ENCODE peak calls at places on chromosomes 4 and X, in seven cellular contexts. G, X, C, R, H, Q and I are unnamed samples. For H3K4me1, the result is how much of the 10 kb centered on the place peaks cover.

GRCh38 chr4:107857741-107858140 is 33.0 kb downstream of the SGMS2 start:
- DNase-seq in Q (no peak), R (no peak), X (peak), H (no peak), C (peak), G (no peak), I (peak)

GRCh38 chr4:128812360-128812958 is 3.0 kb downstream of the JADE1 start:
- DNase-seq in C (peak), H (peak), X (peak), G (peak), R (peak), Q (peak), I (peak)

GRCh38 chr4:156889616-156890594 is 81.7 kb downstream of the PDGFC start:
- DNase-seq in Q (no peak), R (no peak), C (no peak), H (peak), G (peak), X (peak), I (no peak)

GRCh38 chr4:36285784-36286480 is 4.5 kb downstream of the DTHD1 start:
- DNase-seq in H (no peak), R (no peak), C (no peak), G (no peak), X (no peak), Q (no peak), I (no peak)

GRCh38 chr4:155667538-155668511 is 1.2 kb downstream of the GUCY1A1 start:
- DNase-seq in Q (peak), H (peak), X (peak), R (peak), C (peak), G (peak), I (peak)

GRCh38 chr4:21077967-21078366 is 377.7 kb downstream of the PACRGL start:
- DNase-seq in X (peak), G (no peak), C (no peak), R (no peak), Q (no peak), H (peak), I (no peak)

GRCh38 chrX:50762578-50762977 is 51.4 kb downstream of the SHROOM4 start:
- DNase-seq in H (no peak), R (no peak), X (no peak), C (no peak), Q (no peak), G (no peak), I (no peak)

GRCh38 chrX:54950730-54951375 is 30.2 kb downstream of the TRO start:
- DNase-seq in X (no peak), H (no peak), C (no peak), Q (no peak), R (no peak), G (no peak), I (no peak)

GRCh38 chrX:99078301-99078700 is 1331.8 kb downstream of the PCDH19 start:
- DNase-seq in C (no peak), Q (no peak), X (peak), H (peak), G (no peak), R (no peak), I (no peak)

GRCh38 chr4:167897116-167897515 is 195.2 kb upstream of the ANXA10 start:
- DNase-seq in X (peak), H (peak), G (peak), C (peak), Q (peak), R (no peak), I (peak)

GRCh38 chrX:105645667-105646354 is 176.5 kb upstream of the NRK start:
- DNase-seq in Q (no peak), C (no peak), H (no peak), G (no peak), R (no peak), X (no peak), I (no peak)

GRCh38 chrX:27915617-27916016 is 65.6 kb downstream of the DCAF8L1 start:
- DNase-seq in Q (no peak), H (peak), R (no peak), C (no peak), X (no peak), G (peak), I (no peak)

GRCh38 chrX:71118985-71119535 is 664 bp downstream of the MED12 start:
- DNase-seq in R (no peak), G (no peak), H (no peak), X (no peak), Q (no peak), C (no peak), I (no peak)

GRCh38 chrX:74523870-74524735 is 90.3 kb downstream of the RLIM start:
- DNase-seq in Q (no peak), X (no peak), R (no peak), C (no peak), H (no peak), G (peak), I (no peak)

DNA sequence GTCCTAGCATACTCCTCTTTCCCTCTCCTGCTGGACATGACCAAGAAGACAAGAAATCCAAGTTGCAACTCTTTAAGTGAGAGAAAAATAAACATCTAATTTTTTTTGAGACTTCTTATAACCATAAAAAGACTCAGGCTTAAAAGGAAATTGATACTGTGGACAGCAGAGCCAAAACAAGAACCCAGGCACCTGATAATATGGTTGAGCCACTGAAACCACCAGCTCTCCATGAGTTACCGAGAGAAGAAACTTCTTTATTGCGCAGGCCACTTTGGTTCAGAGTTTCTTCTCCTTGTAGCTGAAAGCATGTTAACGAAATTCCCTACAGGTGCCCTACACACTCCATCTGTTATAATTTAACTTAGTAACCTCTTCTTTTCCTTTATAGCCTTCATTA is 11.3 kb upstream of the SPCS3 start:
- DNase-seq in G (no peak), X (no peak), Q (no peak), H (no peak), R (no peak), C (no peak), I (no peak)
- H3K4me1 ChIP-seq in G (under half), X (under half), Q (under half), H (under half), R (under half), C (under half), I (under half)

GRCh38 chrX:23052324-23052723 is 52.6 kb downstream of the DDX53 start:
- DNase-seq in R (no peak), Q (no peak), H (no peak), X (no peak), C (no peak), G (no peak), I (peak)

GRCh38 chrX:23048806-23049573 is 49.2 kb downstream of the DDX53 start:
- DNase-seq in X (no peak), Q (no peak), C (no peak), R (no peak), G (no peak), H (no peak), I (no peak)
- H3K23ac ChIP-seq in X (no peak), Q (no peak), C (no peak), R (no peak), G (no peak), H (no peak), I (no peak)

GRCh38 chr4:122584517-122584916 is 36.3 kb downstream of the IL21 start:
- DNase-seq in X (no peak), C (no peak), R (no peak), G (peak), H (peak), Q (no peak), I (no peak)

GRCh38 chr4:122588453-122589238 is 32.2 kb downstream of the IL21 start:
- DNase-seq in C (no peak), Q (no peak), R (no peak), X (no peak), H (peak), G (peak), I (no peak)

GRCh38 chr4:122577808-122578781 is 42.8 kb downstream of the IL21 start:
- DNase-seq in C (no peak), R (peak), H (peak), X (peak), G (peak), Q (peak), I (peak)

DNA sequence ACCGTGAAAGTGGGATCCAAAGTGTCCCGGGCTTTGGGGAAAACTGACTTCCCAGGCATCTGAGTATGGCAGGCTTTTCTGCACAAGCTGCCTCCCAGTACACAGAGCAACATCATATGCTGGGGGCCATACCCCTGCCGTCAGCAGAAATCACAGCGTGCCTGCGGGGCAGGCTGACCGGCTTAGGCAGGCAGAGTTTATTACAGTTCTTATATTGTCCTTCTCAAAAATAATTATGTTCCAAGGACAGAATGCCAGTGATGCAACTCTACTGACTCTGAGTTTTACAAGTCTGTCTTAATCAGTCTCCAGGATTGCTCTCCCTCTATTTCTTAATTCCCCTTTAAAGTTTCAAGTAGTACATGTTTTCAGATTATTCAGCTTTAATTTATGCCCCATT is 37.0 kb downstream of the IL21 start:
- DNase-seq in R (no peak), H (peak), X (no peak), C (no peak), Q (no peak), G (peak), I (no peak)
- H3K27ac ChIP-seq in R (no peak), H (no peak), X (no peak), C (no peak), Q (no peak), G (no peak), I (no peak)

DNA sequence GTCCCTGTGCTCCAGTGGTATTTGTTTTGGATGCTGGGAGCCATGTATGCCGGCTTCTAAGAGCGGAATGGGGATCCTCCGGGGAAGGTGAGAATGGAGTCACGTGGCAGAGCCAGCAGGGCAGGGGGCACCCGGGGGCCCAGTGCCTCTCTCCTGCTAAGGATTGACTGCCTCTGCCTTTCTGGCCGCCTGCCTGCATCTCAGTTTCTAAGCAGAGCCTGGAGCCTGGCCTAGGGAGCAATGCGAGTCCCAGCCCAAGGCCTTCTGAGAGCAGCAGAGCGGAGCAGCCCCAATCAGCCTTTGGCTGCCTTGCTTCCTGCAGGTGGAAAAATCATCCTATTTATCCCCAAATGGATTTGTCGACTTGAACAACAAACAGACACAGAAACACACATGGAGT is 141.0 kb downstream of the PJA1 start:
- DNase-seq in H (no peak), C (no peak), R (no peak), Q (no peak), X (no peak), G (no peak), I (no peak)
- H3K4me1 ChIP-seq in H (under half), C (under half), R (under half), Q (under half), X (under half), G (under half), I (under half)

GRCh38 chrX:153673398-153674218 is at the start of gene PNCK:
- DNase-seq in X (peak), G (no peak), R (no peak), Q (no peak), H (no peak), C (no peak), I (no peak)
- H3K23ac ChIP-seq in X (no peak), G (no peak), R (no peak), Q (no peak), H (no peak), C (no peak), I (no peak)